ENCODE peak calls at places on chromosomes 12 and 14, in six cellular contexts. E is activated B cell treated with CpG ODN at 0.5 μM for 24 hours; L is substantia nigra; C is foreskin fibroblast; T is central memory CD8-positive, alpha-beta T cell; V is NCI-H2081. Y is an unnamed sample.

GRCh38 chr12:95653761-95654546 is 102.7 kb upstream of the USP44 start:
- DNase-seq in E (no peak), L (no peak), C (peak; percentile 66), T (no peak), V (no peak), Y (no peak)

GRCh38 chr12:56886319-56886718 is 47.9 kb downstream of the SDR9C7 start:
- DNase-seq in E (no peak), L (no peak), C (no peak), T (no peak), V (no peak), Y (no peak)

GRCh38 chr14:85686908-85687307 is 157.0 kb downstream of the FLRT2 start:
- DNase-seq in E (no peak), L (no peak), C (no peak), T (no peak), V (no peak), Y (no peak)

GRCh38 chr12:108854055-108854452 is 3.3 kb downstream of the SSH1 start:
- DNase-seq in E (no peak), L (no peak), C (peak; percentile 89), T (no peak), V (no peak), Y (no peak)

GRCh38 chr14:19947413-19948090 is 16.8 kb downstream of the OR4K1 start:
- DNase-seq in E (no peak), L (no peak), C (no peak), T (no peak), V (no peak), Y (no peak)

GRCh38 chr12:58804749-58805148 is 115.6 kb downstream of the LRIG3 start:
- DNase-seq in E (no peak), L (no peak), C (no peak), T (no peak), V (peak; percentile 11), Y (no peak)

GRCh38 chr14:92568621-92569479 is 55.3 kb downstream of the RIN3 start:
- DNase-seq in E (peak; percentile 34), L (no peak), C (no peak), T (peak; percentile 27), V (no peak), Y (peak; percentile 34)

GRCh38 chr12:6226002-6226700 is 26.0 kb downstream of the CD9 start:
- DNase-seq in E (no peak), L (peak; percentile 25), C (no peak), T (no peak), V (no peak), Y (peak; percentile 73)

GRCh38 chr14:29529418-29529817 is 398.2 kb downstream of the PRKD1 start:
- DNase-seq in E (no peak), L (no peak), C (no peak), T (no peak), V (peak; percentile 45), Y (no peak)

GRCh38 chr14:24960816-24961215 is 89.1 kb downstream of the STXBP6 start:
- DNase-seq in E (no peak), L (no peak), C (peak; percentile 38), T (no peak), V (no peak), Y (no peak)

GRCh38 chr12:41701943-41702601 is 442.6 kb downstream of the GXYLT1 start:
- DNase-seq in E (no peak), L (no peak), C (no peak), T (no peak), V (no peak), Y (no peak)

GRCh38 chr14:80049055-80049454 is 162.2 kb downstream of the DIO2 start:
- DNase-seq in E (no peak), L (no peak), C (no peak), T (no peak), V (no peak), Y (no peak)

GRCh38 chr14:75542585-75543091 is 20.4 kb downstream of the BATF start:
- DNase-seq in E (peak; percentile 65), L (peak; percentile 11), C (peak; percentile 43), T (peak; percentile 43), V (no peak), Y (peak; percentile 94)

GRCh38 chr12:63978519-63978918 is 134.0 kb downstream of the SRGAP1 start:
- DNase-seq in E (no peak), L (no peak), C (peak; percentile 66), T (no peak), V (no peak), Y (no peak)

GRCh38 chr14:22382955-22383354 is 206.1 kb downstream of the DAD1 start:
- DNase-seq in E (no peak), L (no peak), C (no peak), T (no peak), V (no peak), Y (no peak)

GRCh38 chr14:68363841-68364711 is 428.8 kb downstream of the ZFP36L1 start:
- DNase-seq in E (no peak), L (peak; percentile 51), C (no peak), T (no peak), V (no peak), Y (peak; percentile 69)

GRCh38 chr12:110005319-110005973 is 6.2 kb downstream of the ANKRD13A start:
- DNase-seq in E (no peak), L (no peak), C (no peak), T (no peak), V (no peak), Y (no peak)

Y was measured in left lung.